ENCODE peak calls at places on chromosomes 3 and 15, in five cellular contexts. J, O, E, G and Y are unnamed samples.

GRCh38 chr15:90402230-90402629 is 14.2 kb downstream of the IQGAP1 start:
- DNase-seq in J (no peak), O (no peak), E (peak), G (peak), Y (peak)

GRCh38 chr15:63135804-63136203 is 14.1 kb downstream of the LACTB start:
- DNase-seq in J (no peak), O (no peak), E (peak), G (no peak), Y (peak)

GRCh38 chr15:96234109-96234892 is 96.2 kb upstream of the NR2F2 start:
- DNase-seq in J (no peak), O (no peak), E (no peak), G (peak), Y (no peak)

GRCh38 chr3:15377961-15378791 is 45.8 kb upstream of the SH3BP5 start:
- DNase-seq in J (peak), O (peak), E (peak), G (peak), Y (peak)

GRCh38 chr15:70027518-70027917 is 70.2 kb downstream of the TLE3 start:
- DNase-seq in J (no peak), O (no peak), E (no peak), G (no peak), Y (no peak)

GRCh38 chr3:121718205-121718846 is 31.2 kb downstream of the GOLGB1 start:
- DNase-seq in J (no peak), O (no peak), E (no peak), G (no peak), Y (no peak)

GRCh38 chr3:183266454-183266853 is 13.4 kb downstream of the B3GNT5 start:
- DNase-seq in J (no peak), O (no peak), E (no peak), G (no peak), Y (no peak)

GRCh38 chr15:70478251-70478990 is 284.9 kb downstream of the UACA start:
- DNase-seq in J (no peak), O (no peak), E (no peak), G (no peak), Y (peak)

GRCh38 chr3:36166477-36166876 is 213.8 kb upstream of the STAC start:
- DNase-seq in J (no peak), O (peak), E (peak), G (no peak), Y (no peak)

GRCh38 chr3:136982520-136983138 is 24.8 kb downstream of the IL20RB start:
- DNase-seq in J (no peak), O (no peak), E (no peak), G (no peak), Y (no peak)

GRCh38 chr15:37933685-37934084 is 755 bp upstream of the TMCO5A start:
- DNase-seq in J (no peak), O (no peak), E (no peak), G (no peak), Y (no peak)

GRCh38 chr15:75177360-75178071 is 24.2 kb upstream of the C15orf39 start:
- DNase-seq in J (no peak), O (no peak), E (no peak), G (no peak), Y (peak)

GRCh38 chr3:195550723-195551122 is 7.6 kb upstream of the PPP1R2 start:
- DNase-seq in J (no peak), O (no peak), E (no peak), G (no peak), Y (no peak)

GRCh38 chr3:40584625-40585189 is 59.9 kb downstream of the ZNF621 start:
- DNase-seq in J (peak), O (peak), E (peak), G (peak), Y (peak)

GRCh38 chr3:76673171-76673570 is 366.7 kb upstream of the ROBO2 start:
- DNase-seq in J (no peak), O (no peak), E (no peak), G (no peak), Y (no peak)

GRCh38 chr3:71163216-71163918 is 420.2 kb downstream of the FOXP1 start:
- DNase-seq in J (no peak), O (no peak), E (peak), G (no peak), Y (no peak)

GRCh38 chr15:27382296-27382695 is 411.3 kb downstream of the GABRG3 start:
- DNase-seq in J (no peak), O (no peak), E (no peak), G (no peak), Y (no peak)

GRCh38 chr3:131026321-131027151 is at the start of the genes ASTE1 and NEK11:
- DNase-seq in J (no peak), O (peak), E (peak), G (peak), Y (peak)
- TF ChIP-seq POLR2A in J (peak), O (peak), E (peak), G (peak), Y (peak)

GRCh38 chr15:49715213-49715612 is 94.4 kb downstream of the DTWD1 start:
- DNase-seq in J (no peak), O (no peak), E (no peak), G (no peak), Y (no peak)

GRCh38 chr15:49709815-49710214 is 89.0 kb downstream of the DTWD1 start:
- DNase-seq in J (no peak), O (no peak), E (no peak), G (no peak), Y (no peak)

GRCh38 chr15:49715701-49716100 is 94.9 kb downstream of the DTWD1 start:
- DNase-seq in J (no peak), O (no peak), E (no peak), G (no peak), Y (no peak)

GRCh38 chr15:49712846-49713450 is 92.1 kb downstream of the DTWD1 start:
- DNase-seq in J (no peak), O (no peak), E (no peak), G (no peak), Y (peak)

GRCh38 chr15:49712162-49712561 is 91.3 kb downstream of the DTWD1 start:
- DNase-seq in J (no peak), O (no peak), E (no peak), G (no peak), Y (no peak)
- TF ChIP-seq MAX in J (no peak), O (no peak), E (no peak), G (no peak), Y (no peak)

DNA sequence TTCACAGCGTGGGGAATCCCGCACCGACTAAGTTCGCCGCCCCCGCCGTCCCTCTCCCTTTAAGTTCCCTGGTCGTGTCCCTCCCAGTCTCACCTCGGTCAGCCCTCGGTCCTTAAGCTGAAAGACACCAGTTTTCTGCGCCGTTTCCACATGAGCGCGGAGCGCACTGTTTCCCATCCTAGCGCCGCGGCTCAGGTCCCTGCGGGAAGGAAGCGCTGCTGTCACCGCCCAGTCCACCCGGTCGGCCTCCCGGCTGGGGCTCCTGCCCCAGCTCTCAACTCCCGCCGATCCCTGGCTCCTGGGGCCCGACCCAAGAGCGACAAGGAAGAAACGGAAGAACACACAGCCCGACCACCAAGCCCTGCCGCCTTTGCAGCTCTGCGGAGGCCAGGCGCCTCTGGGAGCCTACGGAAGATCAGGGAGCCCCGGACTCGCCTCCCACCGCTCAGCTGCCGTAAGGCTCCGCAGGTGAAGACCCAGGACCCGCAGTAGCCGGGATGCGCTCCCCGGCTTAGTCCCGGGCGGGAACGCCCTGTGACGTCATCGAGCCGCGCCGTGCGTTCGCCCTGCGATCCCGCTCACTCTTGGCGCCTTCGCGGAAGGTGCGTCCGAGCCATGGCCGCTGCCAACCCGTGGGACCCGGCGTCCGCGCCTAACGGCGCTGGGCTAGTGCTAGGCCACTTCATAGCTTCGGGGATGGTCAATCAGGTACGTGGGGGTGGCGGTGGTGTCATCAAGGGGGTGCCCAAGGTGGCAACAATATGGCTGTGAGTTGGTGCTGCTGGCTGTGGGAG is at the start of the genes HAUS2 and LRRC57:
- DNase-seq in J (peak), O (peak), E (peak), G (peak), Y (peak)
- TF ChIP-seq POLR2A in J (peak), O (peak), E (peak), G (peak), Y (peak)

GRCh38 chr3:8301977-8302589 is 199.5 kb upstream of the LMCD1 start:
- DNase-seq in J (no peak), O (peak), E (peak), G (peak), Y (peak)
- TF ChIP-seq MAX in J (no peak), O (no peak), E (no peak), G (no peak), Y (no peak)

GRCh38 chr3:124780767-124781485 is 50.7 kb downstream of the UMPS start:
- DNase-seq in J (no peak), O (no peak), E (peak), G (no peak), Y (peak)
- TF ChIP-seq POLR2A in J (no peak), O (no peak), E (no peak), G (no peak), Y (no peak)

DNA sequence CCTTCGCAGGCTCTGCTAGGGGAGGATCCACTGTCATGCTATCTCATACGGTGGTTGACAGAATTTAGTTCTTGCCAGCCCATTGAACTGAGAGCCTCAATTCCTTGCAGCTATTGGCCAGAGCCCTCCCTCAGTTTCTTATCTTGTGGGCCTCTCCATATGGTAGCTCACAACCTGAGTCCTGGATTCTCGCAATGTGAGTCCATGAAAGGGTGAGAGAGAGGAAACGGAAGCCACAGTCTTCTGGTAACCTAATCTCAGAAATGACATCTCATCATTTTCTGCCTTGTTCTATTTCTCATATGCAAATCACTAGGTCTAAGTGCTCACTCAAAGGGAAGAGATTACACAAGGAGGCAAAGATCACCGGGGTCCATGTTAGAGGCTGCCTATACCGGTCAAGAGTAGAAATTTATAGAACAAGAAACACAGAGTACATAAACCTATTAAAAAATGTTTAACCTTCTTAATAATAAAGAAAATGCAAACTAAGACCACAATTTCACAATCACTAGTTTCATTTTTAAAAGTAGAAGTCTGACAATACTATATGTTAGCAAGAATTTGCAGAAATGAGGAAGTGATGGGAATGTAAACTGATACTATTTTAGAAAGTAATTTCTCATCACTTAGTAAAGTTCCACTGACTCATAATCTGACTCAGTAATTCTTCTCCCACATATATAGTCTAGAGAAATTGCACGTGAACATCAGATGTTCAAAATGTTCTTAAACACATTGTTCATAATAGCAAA is 378.4 kb upstream of the AGTR1 start:
- DNase-seq in J (no peak), O (no peak), E (no peak), G (no peak), Y (peak)
- TF ChIP-seq MAX in J (no peak), O (no peak), E (no peak), G (no peak), Y (peak)

GRCh38 chr3:53703630-53704362 is 142.4 kb downstream of the CHDH start:
- DNase-seq in J (peak), O (no peak), E (no peak), G (no peak), Y (no peak)

GRCh38 chr3:53705024-53705750 is 141.0 kb downstream of the CHDH start:
- DNase-seq in J (peak), O (no peak), E (no peak), G (no peak), Y (no peak)

GRCh38 chr3:53705774-53706173 is 140.4 kb downstream of the CHDH start:
- DNase-seq in J (peak), O (no peak), E (no peak), G (no peak), Y (no peak)

GRCh38 chr3:53702776-53703175 is 143.4 kb downstream of the CHDH start:
- DNase-seq in J (peak), O (no peak), E (no peak), G (no peak), Y (no peak)

GRCh38 chr3:53704363-53704725 is 141.9 kb downstream of the CHDH start:
- DNase-seq in J (peak), O (no peak), E (no peak), G (no peak), Y (no peak)
- TF ChIP-seq POLR2A in J (no peak), O (no peak), E (no peak), G (no peak), Y (no peak)

GRCh38 chr3:22617372-22617771 is 585.8 kb upstream of the UBE2E2 start:
- DNase-seq in J (no peak), O (no peak), E (no peak), G (no peak), Y (no peak)

GRCh38 chr3:22621205-22621809 is 581.8 kb upstream of the UBE2E2 start:
- DNase-seq in J (no peak), O (no peak), E (no peak), G (no peak), Y (no peak)

GRCh38 chr3:22620498-22620897 is 582.6 kb upstream of the UBE2E2 start:
- DNase-seq in J (no peak), O (no peak), E (no peak), G (no peak), Y (no peak)
- TF ChIP-seq MAX in J (no peak), O (no peak), E (no peak), G (no peak), Y (no peak)

GRCh38 chr15:68053997-68054657 is at the start of gene PIAS1:
- DNase-seq in J (peak), O (peak), E (peak), G (peak), Y (peak)
- TF ChIP-seq POLR2A in J (peak), O (peak), E (peak), G (peak), Y (peak)